ENCODE peak calls at places on chromosomes 6 and 20, in ten cellular contexts. Z is HCT116; W is endodermal cell; D is body of pancreas; F is GM04503; Y is ELR; M is EH; G is COLO829; P is AG09309; L is stimulated activated naive B cell treated with anti-CD40 and anti-IgM and Interleukin-4, amounts not matched to agents 10 μg/mL and 1 μg/mL and 100 μg/mL, for 72 hours. K is an unnamed sample.

GRCh38 chr6:130376921-130377320 is 11.1 kb downstream of the TMEM200A start:
- DNase-seq in Z (no peak), W (no peak), D (no peak), F (no peak), Y (no peak), M (no peak), G (no peak), P (no peak), L (no peak), K (no peak)

GRCh38 chr6:41426438-41426851 is 91.0 kb downstream of the NCR2 start:
- DNase-seq in Z (no peak), W (peak), D (no peak), F (no peak), Y (no peak), M (no peak), G (no peak), P (no peak), L (peak), K (no peak)

GRCh38 chr20:3452127-3452526 is 18.7 kb upstream of the ATRN start:
- DNase-seq in Z (no peak), W (no peak), D (no peak), F (no peak), Y (no peak), M (no peak), G (peak), P (no peak), L (no peak), K (no peak)

GRCh38 chr20:39899881-39900280 is 789.2 kb downstream of the MAFB start:
- DNase-seq in Z (no peak), W (no peak), D (no peak), F (no peak), Y (no peak), M (no peak), G (no peak), P (no peak), L (no peak), K (no peak)

GRCh38 chr20:50052952-50053789 is 59.8 kb downstream of the UBE2V1 start:
- DNase-seq in Z (no peak), W (peak), D (no peak), F (no peak), Y (no peak), M (no peak), G (no peak), P (no peak), L (no peak), K (no peak)

GRCh38 chr6:5051394-5051793 is 33.7 kb upstream of the PPP1R3G start:
- DNase-seq in Z (no peak), W (no peak), D (no peak), F (no peak), Y (no peak), M (no peak), G (no peak), P (no peak), L (no peak), K (no peak)

GRCh38 chr20:7841967-7842301 is 98.3 kb downstream of the HAO1 start:
- DNase-seq in Z (no peak), W (peak), D (no peak), F (peak), Y (peak), M (peak), G (peak), P (peak), L (no peak), K (peak)

GRCh38 chr6:91166271-91166670 is 579.4 kb upstream of the MAP3K7 start:
- DNase-seq in Z (no peak), W (no peak), D (no peak), F (no peak), Y (no peak), M (no peak), G (no peak), P (no peak), L (no peak), K (no peak)

GRCh38 chr20:32155017-32155965 is 45.8 kb downstream of the TM9SF4 start:
- DNase-seq in Z (no peak), W (peak), D (peak), F (peak), Y (peak), M (peak), G (no peak), P (peak), L (peak), K (peak)

GRCh38 chr6:11648889-11649288 is 111.3 kb downstream of the TMEM170B start:
- DNase-seq in Z (no peak), W (no peak), D (no peak), F (no peak), Y (no peak), M (no peak), G (no peak), P (no peak), L (no peak), K (no peak)

GRCh38 chr6:98986216-98986615 is 38.5 kb upstream of the FBXL4 start:
- DNase-seq in Z (no peak), W (no peak), D (no peak), F (no peak), Y (no peak), M (no peak), G (peak), P (no peak), L (no peak), K (no peak)

GRCh38 chr6:12047792-12048432 is 35.8 kb downstream of the HIVEP1 start:
- DNase-seq in Z (no peak), W (no peak), D (no peak), F (no peak), Y (no peak), M (no peak), G (no peak), P (no peak), L (no peak), K (no peak)

GRCh38 chr6:17059022-17059421 is 42.8 kb upstream of the STMND1 start:
- DNase-seq in Z (no peak), W (no peak), D (no peak), F (no peak), Y (no peak), M (no peak), G (peak), P (no peak), L (no peak), K (no peak)

GRCh38 chr6:158630944-158631616 is 13.5 kb downstream of the DYNLT1 start:
- DNase-seq in Z (no peak), W (peak), D (no peak), F (no peak), Y (no peak), M (peak), G (no peak), P (no peak), L (no peak), K (peak)

GRCh38 chr6:37582309-37582708 is 82.6 kb upstream of the CCDC167 start:
- DNase-seq in Z (no peak), W (no peak), D (peak), F (peak), Y (no peak), M (peak), G (no peak), P (no peak), L (no peak), K (no peak)

GRCh38 chr6:143962644-143962929 is 45.5 kb downstream of the PLAGL1 start:
- DNase-seq in Z (no peak), W (peak), D (no peak), F (peak), Y (peak), M (peak), G (peak), P (peak), L (no peak), K (no peak)

GRCh38 chr6:89895273-89895874 is 1.1 kb downstream of the GJA10 start:
- DNase-seq in Z (no peak), W (peak), D (no peak), F (peak), Y (peak), M (peak), G (peak), P (no peak), L (no peak), K (no peak)

GRCh38 chr6:111087871-111088667 is 766 bp downstream of the SLC16A10 start:
- DNase-seq in Z (peak), W (peak), D (peak), F (no peak), Y (peak), M (peak), G (no peak), P (no peak), L (peak), K (peak)

GRCh38 chr6:147154454-147154853 is 49.8 kb upstream of the STXBP5 start:
- DNase-seq in Z (no peak), W (no peak), D (no peak), F (peak), Y (peak), M (peak), G (no peak), P (peak), L (no peak), K (no peak)

GRCh38 chr6:37103169-37104039 is 66.5 kb upstream of the PIM1 start:
- DNase-seq in Z (no peak), W (peak), D (peak), F (no peak), Y (peak), M (no peak), G (no peak), P (no peak), L (no peak), K (peak)

GRCh38 chr20:25077610-25078169 is 4.3 kb downstream of the VSX1 start:
- DNase-seq in Z (no peak), W (peak), D (no peak), F (no peak), Y (peak), M (peak), G (no peak), P (no peak), L (no peak), K (peak)

GRCh38 chr20:23212011-23212410 is 125.9 kb upstream of the CD93 start:
- DNase-seq in Z (no peak), W (no peak), D (no peak), F (no peak), Y (no peak), M (no peak), G (no peak), P (no peak), L (no peak), K (no peak)

GRCh38 chr20:46735436-46735835 is 26.0 kb downstream of the SLC2A10 start:
- DNase-seq in Z (no peak), W (no peak), D (no peak), F (no peak), Y (no peak), M (peak), G (no peak), P (no peak), L (no peak), K (no peak)

GRCh38 chr6:148423601-148424270 is 81.1 kb downstream of the SASH1 start:
- DNase-seq in Z (no peak), W (no peak), D (peak), F (no peak), Y (no peak), M (no peak), G (no peak), P (no peak), L (no peak), K (no peak)